ENCODE peak calls at places on chromosomes 4 and X, in four cellular contexts. One of them, this sample, is unnamed.

GRCh38 chr4:185916231-185916630 is 104.2 kb upstream of the SORBS2 start:
- DNase-seq in nucleus accumbens: no peak
- DNase-seq in activated naive CD4-positive, alpha-beta T cell treated with anti-CD3 and anti-CD28 coated beads for 36 hours: no peak
- DNase-seq in activated CD8-positive, alpha-beta memory T cell treated with anti-CD3 and anti-CD28 coated beads, Interleukin-2, amount 50 U/mL, for 4 hours: no peak
- DNase-seq in this sample: no peak

GRCh38 chr4:3767569-3768288 is 1.5 kb downstream of the ADRA2C start:
- DNase-seq in activated naive CD4-positive, alpha-beta T cell treated with anti-CD3 and anti-CD28 coated beads for 36 hours: no peak
- DNase-seq in activated CD8-positive, alpha-beta memory T cell treated with anti-CD3 and anti-CD28 coated beads, Interleukin-2, amount 50 U/mL, for 4 hours: no peak
- DNase-seq in nucleus accumbens: no peak
- DNase-seq in this sample: peak

GRCh38 chr4:53932784-53933183 is 131.6 kb downstream of the CHIC2 start:
- DNase-seq in nucleus accumbens: no peak
- DNase-seq in activated CD8-positive, alpha-beta memory T cell treated with anti-CD3 and anti-CD28 coated beads, Interleukin-2, amount 50 U/mL, for 4 hours: no peak
- DNase-seq in activated naive CD4-positive, alpha-beta T cell treated with anti-CD3 and anti-CD28 coated beads for 36 hours: no peak
- DNase-seq in this sample: no peak

GRCh38 chr4:11455201-11455835 is 26.6 kb upstream of the HS3ST1 start:
- DNase-seq in activated naive CD4-positive, alpha-beta T cell treated with anti-CD3 and anti-CD28 coated beads for 36 hours: no peak
- DNase-seq in nucleus accumbens: no peak
- DNase-seq in activated CD8-positive, alpha-beta memory T cell treated with anti-CD3 and anti-CD28 coated beads, Interleukin-2, amount 50 U/mL, for 4 hours: no peak
- DNase-seq in this sample: no peak

GRCh38 chr4:172096771-172097170 is 283.6 kb downstream of the GALNTL6 start:
- DNase-seq in activated naive CD4-positive, alpha-beta T cell treated with anti-CD3 and anti-CD28 coated beads for 36 hours: no peak
- DNase-seq in activated CD8-positive, alpha-beta memory T cell treated with anti-CD3 and anti-CD28 coated beads, Interleukin-2, amount 50 U/mL, for 4 hours: no peak
- DNase-seq in nucleus accumbens: no peak
- DNase-seq in this sample: no peak

GRCh38 chr4:133929540-133929939 is 272.0 kb downstream of the PABPC4L start:
- DNase-seq in nucleus accumbens: no peak
- DNase-seq in activated naive CD4-positive, alpha-beta T cell treated with anti-CD3 and anti-CD28 coated beads for 36 hours: no peak
- DNase-seq in activated CD8-positive, alpha-beta memory T cell treated with anti-CD3 and anti-CD28 coated beads, Interleukin-2, amount 50 U/mL, for 4 hours: no peak
- DNase-seq in this sample: no peak

GRCh38 chr4:133150643-133151300 is 1.7 kb downstream of the PCDH10 start:
- DNase-seq in activated naive CD4-positive, alpha-beta T cell treated with anti-CD3 and anti-CD28 coated beads for 36 hours: no peak
- DNase-seq in nucleus accumbens: peak
- DNase-seq in activated CD8-positive, alpha-beta memory T cell treated with anti-CD3 and anti-CD28 coated beads, Interleukin-2, amount 50 U/mL, for 4 hours: no peak
- DNase-seq in this sample: no peak

GRCh38 chr4:141132689-141133145 is 552 bp downstream of the RNF150 start:
- DNase-seq in nucleus accumbens: peak
- DNase-seq in activated CD8-positive, alpha-beta memory T cell treated with anti-CD3 and anti-CD28 coated beads, Interleukin-2, amount 50 U/mL, for 4 hours: no peak
- DNase-seq in activated naive CD4-positive, alpha-beta T cell treated with anti-CD3 and anti-CD28 coated beads for 36 hours: peak
- DNase-seq in this sample: no peak

GRCh38 chrX:24149346-24150050 is at the start of gene ZFX:
- DNase-seq in nucleus accumbens: peak
- DNase-seq in activated CD8-positive, alpha-beta memory T cell treated with anti-CD3 and anti-CD28 coated beads, Interleukin-2, amount 50 U/mL, for 4 hours: peak
- DNase-seq in activated naive CD4-positive, alpha-beta T cell treated with anti-CD3 and anti-CD28 coated beads for 36 hours: peak
- DNase-seq in this sample: no peak

This sample was measured in bronchial epithelial cell.